ENCODE peak calls at places on chromosomes 2 and 18, in six cellular contexts. H is WTC11; Z is body of pancreas; G is left ventricle myocardium inferior; O is mucosa of descending colon; R is CD8-positive, alpha-beta T cell. F is an unnamed sample.

GRCh38 chr18:11946756-11947155 is 34.6 kb upstream of the IMPA2 start:
- DNase-seq in H (no peak), Z (no peak), G (no peak), O (no peak), R (no peak), F (no peak)

GRCh38 chr2:215718890-215719289 is 283.0 kb upstream of the FN1 start:
- DNase-seq in H (no peak), Z (no peak), G (no peak), O (no peak), R (no peak), F (no peak)

GRCh38 chr2:57376985-57377384 is 669.6 kb upstream of the VRK2 start:
- DNase-seq in H (no peak), Z (no peak), G (no peak), O (no peak), R (no peak), F (no peak)

GRCh38 chr18:58496937-58497336 is 132.0 kb downstream of the ALPK2 start:
- DNase-seq in H (peak), Z (no peak), G (no peak), O (no peak), R (no peak), F (no peak)

GRCh38 chr2:174683392-174683759 is 80.9 kb downstream of the CHRNA1 start:
- DNase-seq in H (no peak), Z (no peak), G (no peak), O (no peak), R (no peak), F (peak)

GRCh38 chr2:169928463-169928864 is 101.2 kb downstream of the UBR3 start:
- DNase-seq in H (no peak), Z (no peak), G (no peak), O (no peak), R (no peak), F (peak)

GRCh38 chr2:234674781-234675201 is 177.9 kb upstream of the ARL4C start:
- DNase-seq in H (no peak), Z (no peak), G (no peak), O (no peak), R (no peak), F (no peak)

GRCh38 chr2:177572236-177572671 is 179.7 kb downstream of the AGPS start:
- DNase-seq in H (no peak), Z (no peak), G (no peak), O (no peak), R (no peak), F (no peak)

GRCh38 chr2:112077814-112078213 is 22.7 kb downstream of the TMEM87B start:
- DNase-seq in H (peak), Z (no peak), G (no peak), O (no peak), R (no peak), F (no peak)

GRCh38 chr2:95323347-95324155 is 26.4 kb downstream of the KCNIP3 start:
- DNase-seq in H (peak), Z (peak), G (no peak), O (peak), R (no peak), F (no peak)

GRCh38 chr2:133780997-133781513 is 212.8 kb upstream of the NCKAP5 start:
- DNase-seq in H (no peak), Z (no peak), G (no peak), O (no peak), R (no peak), F (no peak)

GRCh38 chr2:80126596-80127189 is 177.9 kb downstream of the LRRTM1 start:
- DNase-seq in H (no peak), Z (no peak), G (no peak), O (no peak), R (no peak), F (no peak)

GRCh38 chr18:2547477-2548087 is 23.7 kb downstream of the METTL4 start:
- DNase-seq in H (no peak), Z (no peak), G (no peak), O (no peak), R (no peak), F (peak)

GRCh38 chr2:149033716-149034115 is 4.8 kb upstream of the LYPD6B start:
- DNase-seq in H (no peak), Z (peak), G (no peak), O (no peak), R (no peak), F (no peak)

GRCh38 chr2:236180831-236181453 is 12.8 kb upstream of the GBX2 start:
- DNase-seq in H (peak), Z (peak), G (no peak), O (no peak), R (no peak), F (peak)

GRCh38 chr2:23480991-23481797 is 96.2 kb downstream of the KLHL29 start:
- DNase-seq in H (peak), Z (peak), G (no peak), O (no peak), R (no peak), F (no peak)

GRCh38 chr2:20093263-20094141 is 42.1 kb upstream of the LAPTM4A start:
- DNase-seq in H (peak), Z (peak), G (peak), O (peak), R (no peak), F (no peak)

GRCh38 chr18:79750980-79751571 is 46.7 kb upstream of the KCNG2 start:
- DNase-seq in H (no peak), Z (peak), G (no peak), O (peak), R (no peak), F (no peak)

GRCh38 chr2:644871-645270 is 32.3 kb downstream of the TMEM18 start:
- DNase-seq in H (no peak), Z (no peak), G (no peak), O (no peak), R (no peak), F (no peak)

GRCh38 chr2:173223880-173224279 is 130.8 kb upstream of the CDCA7 start:
- DNase-seq in H (no peak), Z (no peak), G (no peak), O (no peak), R (no peak), F (no peak)

GRCh38 chr2:43576983-43577892 is 18.6 kb downstream of the THADA start:
- DNase-seq in H (no peak), Z (peak), G (no peak), O (no peak), R (no peak), F (peak)

GRCh38 chr2:238370482-238371372 is 50.4 kb downstream of the TRAF3IP1 start:
- DNase-seq in H (peak), Z (peak), G (peak), O (peak), R (no peak), F (peak)

GRCh38 chr2:156539086-156539485 is 102.9 kb downstream of the GPD2 start:
- DNase-seq in H (no peak), Z (no peak), G (no peak), O (no peak), R (no peak), F (no peak)

GRCh38 chr2:54728669-54729120 is 5.2 kb downstream of the EML6 start:
- DNase-seq in H (no peak), Z (no peak), G (no peak), O (no peak), R (no peak), F (no peak)

GRCh38 chr18:78972930-78973331 is 6.7 kb upstream of the SALL3 start:
- DNase-seq in H (no peak), Z (no peak), G (no peak), O (no peak), R (no peak), F (no peak)

GRCh38 chr2:127086800-127087737 is 19.9 kb downstream of the BIN1 start:
- DNase-seq in H (peak), Z (no peak), G (peak), O (peak), R (no peak), F (peak)

GRCh38 chr2:43184339-43184895 is 42.0 kb downstream of the ZFP36L2 start:
- DNase-seq in H (no peak), Z (no peak), G (no peak), O (peak), R (no peak), F (no peak)

GRCh38 chr2:232325324-232326273 is 53.0 kb upstream of the ALPP start:
- DNase-seq in H (peak), Z (peak), G (peak), O (peak), R (no peak), F (no peak)

GRCh38 chr2:60517441-60517840 is 36.0 kb downstream of the BCL11A start:
- DNase-seq in H (no peak), Z (no peak), G (no peak), O (no peak), R (no peak), F (no peak)

GRCh38 chr2:60516383-60516811 is 37.1 kb downstream of the BCL11A start:
- DNase-seq in H (no peak), Z (no peak), G (no peak), O (no peak), R (no peak), F (no peak)

GRCh38 chr2:60514886-60515407 is 38.5 kb downstream of the BCL11A start:
- DNase-seq in H (no peak), Z (no peak), G (no peak), O (peak), R (no peak), F (no peak)

GRCh38 chr2:60516826-60517225 is 36.6 kb downstream of the BCL11A start:
- DNase-seq in H (no peak), Z (no peak), G (no peak), O (no peak), R (no peak), F (no peak)

DNA sequence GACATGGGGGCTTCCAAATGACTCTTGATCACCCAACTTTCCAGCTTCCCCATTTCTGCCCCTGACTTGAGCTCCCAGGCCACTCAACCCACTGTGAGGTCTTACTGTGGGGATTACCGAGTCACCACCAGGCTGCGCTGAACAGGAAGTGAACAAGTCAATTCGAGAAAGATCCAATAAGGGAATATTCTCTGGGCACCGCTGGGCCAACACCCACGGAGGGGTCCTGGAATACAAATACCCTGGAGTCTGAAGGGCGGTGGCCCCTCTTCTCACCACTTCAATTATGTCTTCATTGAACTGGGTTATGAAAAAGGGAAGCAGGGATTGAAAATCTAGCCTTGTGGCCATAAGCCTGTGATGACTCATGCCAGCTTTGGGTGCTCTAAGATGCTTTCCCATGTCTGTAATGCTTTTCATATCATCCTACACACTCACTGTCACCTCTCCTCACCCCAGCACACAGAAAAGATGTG is 37.7 kb downstream of the BCL11A start:
- DNase-seq in H (no peak), Z (no peak), G (no peak), O (peak), R (no peak), F (peak)
- TF ChIP-seq CTCF in H (no peak), Z (no peak), G (no peak), O (no peak), R (no peak), F (no peak)

DNA sequence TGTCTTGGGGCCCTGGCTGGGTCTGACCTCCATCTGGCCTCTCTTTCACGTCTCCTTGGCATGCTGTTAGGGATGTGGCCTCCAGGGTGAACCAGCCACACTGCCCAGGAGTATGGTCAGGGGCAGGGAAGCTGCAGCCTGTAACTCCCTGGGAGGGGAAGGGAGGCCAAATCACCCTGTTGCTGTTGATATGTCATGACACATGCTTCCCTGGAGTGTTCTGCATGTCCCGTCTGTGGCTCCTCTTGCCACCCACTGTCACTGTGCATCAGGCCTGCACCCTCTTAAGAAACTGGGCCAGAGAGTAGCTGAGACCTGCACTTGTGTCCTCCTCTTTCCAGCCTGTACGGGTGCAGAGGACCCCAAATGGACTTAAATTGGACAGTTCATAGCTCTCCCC is 221.3 kb downstream of the FHOD3 start:
- DNase-seq in H (no peak), Z (no peak), G (no peak), O (no peak), R (no peak), F (no peak)
- TF ChIP-seq CTCF in H (no peak), Z (no peak), G (no peak), O (no peak), R (no peak), F (no peak)

GRCh38 chr2:3039188-3040065 is 338.2 kb downstream of the EIPR1 start:
- DNase-seq in H (no peak), Z (no peak), G (no peak), O (no peak), R (no peak), F (no peak)
- TF ChIP-seq CTCF in H (no peak), Z (no peak), G (no peak), O (no peak), R (no peak), F (no peak)

GRCh38 chr18:9969247-9969646 is 55.4 kb downstream of the VAPA start:
- DNase-seq in H (no peak), Z (no peak), G (no peak), O (no peak), R (no peak), F (no peak)

GRCh38 chr18:9971313-9971920 is 57.6 kb downstream of the VAPA start:
- DNase-seq in H (peak), Z (peak), G (no peak), O (no peak), R (peak), F (peak)

GRCh38 chr18:9961031-9961430 is 47.2 kb downstream of the VAPA start:
- DNase-seq in H (no peak), Z (no peak), G (no peak), O (no peak), R (no peak), F (no peak)

GRCh38 chr18:9968081-9968848 is 54.4 kb downstream of the VAPA start:
- DNase-seq in H (no peak), Z (no peak), G (no peak), O (no peak), R (no peak), F (no peak)

GRCh38 chr18:9965711-9966624 is 52.2 kb downstream of the VAPA start:
- DNase-seq in H (no peak), Z (no peak), G (no peak), O (no peak), R (no peak), F (no peak)
- TF ChIP-seq CTCF in H (no peak), Z (no peak), G (no peak), O (no peak), R (no peak), F (no peak)